ENCODE peak calls at places on chromosomes 13 and 19, in nine cellular contexts. Q is Peyer's patch; K is ovary; N is stomach; X is left lung; Y is CD8-positive, alpha-beta T cell; S is PC-9; D is pancreas; C is psoas muscle. V is an unnamed sample.

GRCh38 chr19:7520131-7521051 is 2.0 kb upstream of the MCOLN1 start:
- DNase-seq in N (no peak), S (no peak), K (peak; percentile 61), X (no peak), Q (no peak), D (no peak), Y (no peak), C (no peak), V (no peak)

GRCh38 chr13:73146705-73147104 is 87.9 kb downstream of the KLF5 start:
- DNase-seq in Q (no peak), Y (no peak), D (no peak), S (no peak), X (no peak), K (no peak), C (no peak), N (no peak), V (no peak)

GRCh38 chr13:46124531-46124966 is 19.7 kb upstream of the CPB2 start:
- DNase-seq in D (no peak), Q (peak; percentile 53), Y (no peak), X (peak; percentile 51), K (no peak), C (no peak), N (no peak), S (no peak), V (no peak)

GRCh38 chr19:308471-309205 is 17.4 kb upstream of the PLPP2 start:
- DNase-seq in Q (peak; percentile 38), N (peak; percentile 8), Y (no peak), D (no peak), C (no peak), X (no peak), K (no peak), S (no peak), V (no peak)

GRCh38 chr19:49361438-49362047 is 673 bp downstream of the TEAD2 start:
- DNase-seq in X (peak; percentile 82), N (peak; percentile 80), Q (peak; percentile 78), C (peak; percentile 77), K (peak; percentile 94), Y (no peak), D (peak; percentile 81), S (peak; percentile 56), V (peak; percentile 61)

GRCh38 chr13:89574077-89574476 is 1773.4 kb upstream of the MIR17HG start:
- DNase-seq in X (no peak), Q (no peak), C (no peak), S (no peak), K (no peak), Y (no peak), D (no peak), N (no peak), V (no peak)

GRCh38 chr13:99357920-99358319 is 50.7 kb upstream of the GPR183 start:
- DNase-seq in D (no peak), C (no peak), K (no peak), N (no peak), Q (no peak), Y (no peak), S (no peak), X (no peak), V (no peak)

GRCh38 chr19:16026756-16027155 is 49.5 kb upstream of the TPM4 start:
- DNase-seq in N (no peak), C (no peak), D (no peak), S (no peak), K (no peak), Q (peak; percentile 19), X (no peak), Y (no peak), V (no peak)

GRCh38 chr13:21884299-21884878 is 213.5 kb downstream of the FGF9 start:
- DNase-seq in K (no peak), Y (no peak), C (no peak), N (no peak), X (no peak), S (no peak), Q (no peak), D (no peak), V (no peak)

GRCh38 chr19:20388826-20389225 is 176.8 kb downstream of the ZNF737 start:
- DNase-seq in N (no peak), X (no peak), D (no peak), C (no peak), Q (no peak), Y (no peak), K (no peak), S (no peak), V (no peak)

GRCh38 chr19:39352549-39353285 is 10.5 kb downstream of the SAMD4B start:
- DNase-seq in X (no peak), Q (no peak), S (no peak), K (no peak), N (no peak), C (no peak), D (no peak), Y (no peak), V (no peak)

GRCh38 chr13:23450340-23451046 is 17.0 kb upstream of the SACS start:
- DNase-seq in N (no peak), Q (no peak), C (peak; percentile 37), S (no peak), K (no peak), D (no peak), Y (no peak), X (no peak), V (no peak)

GRCh38 chr13:47399599-47399998 is 502.7 kb upstream of the HTR2A start:
- DNase-seq in S (no peak), C (no peak), Q (no peak), Y (no peak), D (no peak), K (no peak), X (no peak), N (no peak), V (no peak)

GRCh38 chr13:77002590-77003190 is 10.8 kb downstream of the CLN5 start:
- DNase-seq in Y (no peak), D (no peak), S (peak; percentile 9), N (no peak), Q (no peak), X (no peak), C (no peak), K (no peak), V (no peak)

GRCh38 chr13:113981201-113981605 is 7.3 kb upstream of the C13orf46 start:
- DNase-seq in Y (no peak), K (peak; percentile 34), X (peak; percentile 87), N (peak; percentile 98), Q (peak; percentile 86), D (peak; percentile 67), S (peak; percentile 98), C (peak; percentile 27), V (no peak)

GRCh38 chr19:51807111-51807701 is 12.2 kb downstream of the FPR3 start:
- DNase-seq in D (no peak), C (no peak), Y (no peak), N (no peak), Q (no peak), X (no peak), S (peak; percentile 20), K (peak; percentile 59), V (peak; percentile 43)

GRCh38 chr19:18506101-18506534 is 15.8 kb downstream of the ELL start:
- DNase-seq in D (no peak), Y (no peak), N (no peak), Q (no peak), X (no peak), C (no peak), S (no peak), K (no peak), V (no peak)
- H3K4me1 ChIP-seq in D (peaks cover 68% of the 10 kb centered on the region), Y (peaks cover 88% of the 10 kb centered on the region), N (peaks cover 94% of the 10 kb centered on the region), Q (peaks cover 55% of the 10 kb centered on the region), X (peaks cover 50% of the 10 kb centered on the region), C (peaks cover 94% of the 10 kb centered on the region), S (peaks cover 15% of the 10 kb centered on the region), K (peaks cover 53% of the 10 kb centered on the region), V (peaks cover 43% of the 10 kb centered on the region)

GRCh38 chr19:5863030-5863665 is 7.2 kb downstream of the FUT5 start:
- DNase-seq in S (no peak), N (no peak), D (no peak), X (no peak), K (no peak), C (no peak), Y (no peak), Q (no peak), V (no peak)

DNA sequence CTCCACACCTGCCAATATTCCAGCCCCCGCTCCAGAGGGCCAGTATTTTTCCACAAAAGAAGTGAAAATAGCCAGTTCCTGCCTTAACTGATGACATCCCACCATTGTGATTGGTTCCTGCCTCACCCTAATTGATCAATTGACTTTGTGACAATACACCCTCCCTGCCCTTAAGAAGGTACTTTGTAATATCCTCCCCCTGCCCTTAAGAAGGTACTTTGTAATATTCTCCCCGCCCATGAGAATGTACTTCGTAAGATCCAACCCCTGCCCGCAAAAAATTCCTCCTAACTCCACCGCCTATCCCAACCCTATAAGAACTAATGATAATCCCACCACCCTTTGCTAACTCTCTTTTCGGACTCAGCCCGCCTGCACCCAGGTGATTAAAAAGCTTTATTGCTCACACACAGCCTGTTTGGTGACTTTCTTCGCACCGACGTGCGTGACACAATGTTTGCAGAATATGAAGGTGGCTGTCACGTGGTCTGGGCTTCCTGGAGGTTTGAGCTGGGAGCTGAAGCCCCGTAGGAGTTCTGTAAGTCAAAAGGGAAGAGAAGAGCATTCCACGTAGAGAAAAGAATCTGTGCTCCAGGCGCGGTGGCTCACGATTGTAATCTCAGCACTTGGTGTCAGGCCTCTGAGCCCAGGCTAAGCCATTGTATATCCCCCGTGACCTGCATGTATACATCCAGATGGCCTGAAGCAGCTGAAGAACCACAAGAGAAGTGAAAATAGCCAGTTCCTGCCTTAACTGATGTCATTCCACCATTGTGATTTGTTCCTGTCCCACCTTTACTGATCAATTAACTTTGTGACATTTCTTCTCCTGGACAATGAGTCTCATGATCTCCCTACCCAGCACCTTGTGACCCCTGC is 6.2 kb upstream of the FUT3 start:
- DNase-seq in D (no peak), S (no peak), Y (no peak), N (no peak), C (no peak), Q (no peak), K (no peak), X (no peak), V (no peak)
- TF ChIP-seq CTCF in D (no peak), S (no peak), Y (no peak), N (no peak), C (no peak), Q (no peak), K (no peak), X (no peak), V (no peak)

DNA sequence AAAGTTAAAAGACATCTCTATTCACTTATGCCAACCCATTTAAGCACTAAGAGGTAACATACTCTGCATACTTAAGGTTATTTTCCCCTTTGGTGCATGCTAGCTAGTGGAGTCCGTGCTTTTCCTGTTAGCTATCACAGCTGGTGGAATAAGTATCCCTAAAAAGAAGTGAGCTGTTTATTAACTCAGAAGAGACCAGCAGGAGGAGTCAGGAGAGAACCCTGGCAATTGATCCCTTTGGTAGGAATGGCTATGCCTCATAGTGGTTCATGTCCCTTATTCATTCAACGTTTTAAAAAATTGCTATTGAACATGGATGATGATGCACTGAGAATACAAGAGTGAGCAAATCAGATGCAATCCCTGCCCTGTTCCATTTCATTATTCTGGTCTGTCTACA is 12.4 kb upstream of the NEK5 start:
- DNase-seq in D (no peak), K (no peak), Q (no peak), S (no peak), X (no peak), Y (no peak), N (no peak), C (no peak), V (no peak)
- H3K4me1 ChIP-seq in D (no peaks in the 10 kb centered on the region), K (no peaks in the 10 kb centered on the region), Q (no peaks in the 10 kb centered on the region), S (no peaks in the 10 kb centered on the region), X (no peaks in the 10 kb centered on the region), Y (no peaks in the 10 kb centered on the region), N (no peaks in the 10 kb centered on the region), C (no peaks in the 10 kb centered on the region), V (no peaks in the 10 kb centered on the region)

DNA sequence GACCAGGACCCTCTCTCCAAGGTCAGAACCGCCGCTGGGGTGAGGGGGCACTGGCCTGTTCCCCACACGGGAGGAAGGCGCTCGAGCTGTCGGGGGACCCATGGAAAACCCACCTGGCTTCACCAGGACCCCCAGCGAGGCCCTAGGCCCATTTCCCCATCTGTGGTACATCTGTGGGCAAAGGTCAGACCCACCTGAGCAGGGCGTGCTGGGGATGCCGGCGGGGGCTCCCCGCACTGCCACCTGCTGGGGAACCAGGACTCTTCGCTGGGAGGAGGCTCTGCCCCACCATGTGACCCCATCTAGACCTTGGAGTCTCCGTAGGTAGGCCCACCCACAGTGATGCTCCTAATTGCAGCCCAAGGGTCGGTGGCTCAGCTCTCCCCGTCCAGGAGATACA is 511 bp downstream of the WDR88 start:
- DNase-seq in C (no peak), S (no peak), D (no peak), N (no peak), X (no peak), Q (no peak), K (no peak), Y (no peak), V (no peak)
- TF ChIP-seq CTCF in C (no peak), S (no peak), D (no peak), N (no peak), X (no peak), Q (no peak), K (no peak), Y (no peak), V (no peak)